ENCODE peak calls at places on chromosomes 2 and 18, in four cellular contexts. W is bronchial epithelial cell, O is amniotic stem cell, R is NCI-H1417. C is an unnamed sample.

GRCh38 chr18:41312241-41312590 is 642.8 kb upstream of the PIK3C3 start:
- DNase-seq in W (no peak), O (no peak), R (no peak), C (no peak)

GRCh38 chr2:168536925-168537466 is 80.9 kb downstream of the CERS6 start:
- DNase-seq in W (peak; percentile 69), O (no peak), R (no peak), C (no peak)

GRCh38 chr18:34913837-34914755 is 127.1 kb upstream of the MAPRE2 start:
- DNase-seq in W (no peak), O (no peak), R (no peak), C (no peak)

GRCh38 chr18:44742741-44743311 is 62.1 kb downstream of the SETBP1 start:
- DNase-seq in W (no peak), O (no peak), R (peak; percentile 91), C (peak; percentile 99)

GRCh38 chr2:60234274-60234976 is 319.0 kb downstream of the BCL11A start:
- DNase-seq in W (peak; percentile 25), O (no peak), R (no peak), C (no peak)

GRCh38 chr2:64748561-64748960 is 94.8 kb upstream of the SERTAD2 start:
- DNase-seq in W (peak; percentile 6), O (no peak), R (no peak), C (no peak)

GRCh38 chr18:23812566-23813440 is 123.5 kb downstream of the LAMA3 start:
- DNase-seq in W (peak; percentile 54), O (no peak), R (peak; percentile 78), C (peak; percentile 55)

GRCh38 chr18:12842459-12843380 is 41.3 kb downstream of the PTPN2 start:
- DNase-seq in W (no peak), O (no peak), R (no peak), C (no peak)

GRCh38 chr2:225471039-225471438 is 71.5 kb downstream of the NYAP2 start:
- DNase-seq in W (no peak), O (no peak), R (no peak), C (no peak)

C was measured in NCI-H1092 treated with DMSO at 0.1 percent for 48 hours.